ENCODE peak calls at places on chromosomes 6 and 20, in four cellular contexts. S, B, G and C are unnamed samples.

GRCh38 chr6:39760246-39760952 is 31.8 kb upstream of the DAAM2 start:
- DNase-seq in B (no peak), S (no peak), G (no peak), C (no peak)

GRCh38 chr6:55902796-55903195 is 27.4 kb upstream of the BMP5 start:
- DNase-seq in S (no peak), B (peak; percentile 23), G (no peak), C (no peak)

GRCh38 chr20:60271597-60271996 is 313.4 kb downstream of the CDH26 start:
- DNase-seq in S (no peak), G (no peak), B (no peak), C (no peak)

GRCh38 chr20:52313335-52313963 is 121.9 kb upstream of the ZFP64 start:
- DNase-seq in S (no peak), B (peak; percentile 19), G (no peak), C (peak; percentile 37)

GRCh38 chr20:20439602-20440001 is 71.7 kb downstream of the INSM1 start:
- DNase-seq in G (no peak), B (no peak), S (no peak), C (no peak)

GRCh38 chr20:1622450-1622849 is 2.6 kb upstream of the SIRPB1 start:
- DNase-seq in B (no peak), S (peak; percentile 44), G (no peak), C (peak; percentile 3)

GRCh38 chr6:34834789-34835518 is 43.1 kb downstream of the BLTP3A start:
- DNase-seq in B (peak; percentile 73), G (no peak), S (no peak), C (peak; percentile 58)

GRCh38 chr20:1204547-1204946 is 1.3 kb downstream of the C20orf202 start:
- DNase-seq in S (no peak), B (no peak), G (no peak), C (no peak)

GRCh38 chr6:45555981-45556771 is 178.4 kb upstream of the SUPT3H start:
- DNase-seq in G (peak; percentile 73), B (peak; percentile 61), S (no peak), C (no peak)

GRCh38 chr6:28336284-28337024 is 506 bp upstream of the ZSCAN31 start:
- DNase-seq in G (no peak), B (peak; percentile 29), S (peak; percentile 35), C (peak; percentile 25)